ENCODE peak calls at places on chromosomes 1 and 21, in nine cellular contexts. One of them, this sample, is unnamed.

GRCh38 chr1:9008236-9008635 is 18.0 kb downstream of the SLC2A7 start:
- DNase-seq in D341Med: no peak
- DNase-seq in GM03348: no peak
- DNase-seq in AML-193: no peak
- DNase-seq in stimulated activated CD8-positive, alpha-beta memory T cell treated with anti-CD3 and anti-CD28 coated beads, Interleukin-15, amount 100 ng/mL, for 48 hours: no peak
- DNase-seq in Right ventricle myocardium superior: no peak
- DNase-seq in NCI-H1436: no peak
- DNase-seq in aorta: peak; percentile 37
- DNase-seq in NCI-H524: no peak
- DNase-seq in this sample: no peak

GRCh38 chr1:12078938-12079861 is 16.1 kb downstream of the TNFRSF8 start:
- DNase-seq in AML-193: peak; percentile 23
- DNase-seq in NCI-H524: peak; percentile 53
- DNase-seq in stimulated activated CD8-positive, alpha-beta memory T cell treated with anti-CD3 and anti-CD28 coated beads, Interleukin-15, amount 100 ng/mL, for 48 hours: no peak
- DNase-seq in aorta: no peak
- DNase-seq in Right ventricle myocardium superior: no peak
- DNase-seq in GM03348: peak; percentile 83
- DNase-seq in D341Med: peak; percentile 75
- DNase-seq in NCI-H1436: peak; percentile 46
- DNase-seq in this sample: peak; percentile 20

GRCh38 chr1:46221749-46222148 is 18.6 kb downstream of the LURAP1 start:
- DNase-seq in Right ventricle myocardium superior: no peak
- DNase-seq in aorta: no peak
- DNase-seq in stimulated activated CD8-positive, alpha-beta memory T cell treated with anti-CD3 and anti-CD28 coated beads, Interleukin-15, amount 100 ng/mL, for 48 hours: no peak
- DNase-seq in GM03348: no peak
- DNase-seq in NCI-H524: no peak
- DNase-seq in AML-193: no peak
- DNase-seq in NCI-H1436: no peak
- DNase-seq in D341Med: no peak
- DNase-seq in this sample: no peak

GRCh38 chr1:68317543-68317942 is 85.2 kb upstream of the WLS start:
- DNase-seq in stimulated activated CD8-positive, alpha-beta memory T cell treated with anti-CD3 and anti-CD28 coated beads, Interleukin-15, amount 100 ng/mL, for 48 hours: no peak
- DNase-seq in AML-193: no peak
- DNase-seq in Right ventricle myocardium superior: no peak
- DNase-seq in GM03348: no peak
- DNase-seq in NCI-H1436: no peak
- DNase-seq in D341Med: no peak
- DNase-seq in aorta: no peak
- DNase-seq in NCI-H524: no peak
- DNase-seq in this sample: no peak

GRCh38 chr1:206569548-206569947 is 42.7 kb downstream of the EIF2D start:
- DNase-seq in AML-193: no peak
- DNase-seq in aorta: no peak
- DNase-seq in Right ventricle myocardium superior: no peak
- DNase-seq in GM03348: no peak
- DNase-seq in stimulated activated CD8-positive, alpha-beta memory T cell treated with anti-CD3 and anti-CD28 coated beads, Interleukin-15, amount 100 ng/mL, for 48 hours: no peak
- DNase-seq in D341Med: no peak
- DNase-seq in NCI-H1436: no peak
- DNase-seq in NCI-H524: no peak
- DNase-seq in this sample: no peak

GRCh38 chr1:67314696-67315095 is 7.0 kb downstream of the IL12RB2 start:
- DNase-seq in AML-193: no peak
- DNase-seq in NCI-H524: no peak
- DNase-seq in GM03348: no peak
- DNase-seq in D341Med: no peak
- DNase-seq in stimulated activated CD8-positive, alpha-beta memory T cell treated with anti-CD3 and anti-CD28 coated beads, Interleukin-15, amount 100 ng/mL, for 48 hours: no peak
- DNase-seq in aorta: no peak
- DNase-seq in NCI-H1436: no peak
- DNase-seq in Right ventricle myocardium superior: no peak
- DNase-seq in this sample: no peak

GRCh38 chr21:25496825-25497482 is 110.3 kb downstream of the MRPL39 start:
- DNase-seq in Right ventricle myocardium superior: no peak
- DNase-seq in stimulated activated CD8-positive, alpha-beta memory T cell treated with anti-CD3 and anti-CD28 coated beads, Interleukin-15, amount 100 ng/mL, for 48 hours: no peak
- DNase-seq in aorta: no peak
- DNase-seq in GM03348: peak; percentile 56
- DNase-seq in NCI-H524: no peak
- DNase-seq in D341Med: no peak
- DNase-seq in AML-193: no peak
- DNase-seq in NCI-H1436: no peak
- DNase-seq in this sample: no peak

GRCh38 chr1:172609528-172609927 is 49.4 kb upstream of the FASLG start:
- DNase-seq in AML-193: no peak
- DNase-seq in Right ventricle myocardium superior: no peak
- DNase-seq in aorta: no peak
- DNase-seq in GM03348: no peak
- DNase-seq in NCI-H1436: no peak
- DNase-seq in stimulated activated CD8-positive, alpha-beta memory T cell treated with anti-CD3 and anti-CD28 coated beads, Interleukin-15, amount 100 ng/mL, for 48 hours: no peak
- DNase-seq in NCI-H524: no peak
- DNase-seq in D341Med: no peak
- DNase-seq in this sample: no peak

GRCh38 chr1:186014370-186015030 is 280.3 kb downstream of the HMCN1 start:
- DNase-seq in GM03348: peak; percentile 22
- DNase-seq in Right ventricle myocardium superior: no peak
- DNase-seq in NCI-H1436: no peak
- DNase-seq in D341Med: no peak
- DNase-seq in stimulated activated CD8-positive, alpha-beta memory T cell treated with anti-CD3 and anti-CD28 coated beads, Interleukin-15, amount 100 ng/mL, for 48 hours: no peak
- DNase-seq in aorta: no peak
- DNase-seq in NCI-H524: no peak
- DNase-seq in AML-193: no peak
- DNase-seq in this sample: no peak

GRCh38 chr1:13628711-13629110 is 45.1 kb downstream of the PDPN start:
- DNase-seq in stimulated activated CD8-positive, alpha-beta memory T cell treated with anti-CD3 and anti-CD28 coated beads, Interleukin-15, amount 100 ng/mL, for 48 hours: no peak
- DNase-seq in Right ventricle myocardium superior: no peak
- DNase-seq in GM03348: no peak
- DNase-seq in D341Med: no peak
- DNase-seq in aorta: no peak
- DNase-seq in NCI-H1436: no peak
- DNase-seq in AML-193: no peak
- DNase-seq in NCI-H524: no peak
- DNase-seq in this sample: no peak

GRCh38 chr1:159076753-159077656 is at the start of gene AIM2:
- DNase-seq in Right ventricle myocardium superior: peak; percentile 43
- DNase-seq in GM03348: no peak
- DNase-seq in aorta: peak; percentile 72
- DNase-seq in D341Med: no peak
- DNase-seq in NCI-H1436: no peak
- DNase-seq in AML-193: peak; percentile 53
- DNase-seq in stimulated activated CD8-positive, alpha-beta memory T cell treated with anti-CD3 and anti-CD28 coated beads, Interleukin-15, amount 100 ng/mL, for 48 hours: peak; percentile 94
- DNase-seq in NCI-H524: no peak
- DNase-seq in this sample: no peak

GRCh38 chr1:41805771-41806471 is 112.8 kb downstream of the HIVEP3 start:
- DNase-seq in stimulated activated CD8-positive, alpha-beta memory T cell treated with anti-CD3 and anti-CD28 coated beads, Interleukin-15, amount 100 ng/mL, for 48 hours: peak; percentile 42
- DNase-seq in D341Med: no peak
- DNase-seq in NCI-H524: no peak
- DNase-seq in NCI-H1436: no peak
- DNase-seq in aorta: no peak
- DNase-seq in AML-193: no peak
- DNase-seq in Right ventricle myocardium superior: no peak
- DNase-seq in GM03348: no peak
- DNase-seq in this sample: no peak

GRCh38 chr1:192243721-192244120 is 73.1 kb upstream of the RGS21 start:
- DNase-seq in D341Med: no peak
- DNase-seq in aorta: no peak
- DNase-seq in Right ventricle myocardium superior: no peak
- DNase-seq in NCI-H1436: no peak
- DNase-seq in AML-193: no peak
- DNase-seq in NCI-H524: no peak
- DNase-seq in GM03348: no peak
- DNase-seq in stimulated activated CD8-positive, alpha-beta memory T cell treated with anti-CD3 and anti-CD28 coated beads, Interleukin-15, amount 100 ng/mL, for 48 hours: no peak
- DNase-seq in this sample: no peak

GRCh38 chr1:176691251-176692228 is 228.6 kb downstream of the PAPPA2 start:
- DNase-seq in NCI-H1436: peak; percentile 25
- DNase-seq in NCI-H524: peak; percentile 93
- DNase-seq in stimulated activated CD8-positive, alpha-beta memory T cell treated with anti-CD3 and anti-CD28 coated beads, Interleukin-15, amount 100 ng/mL, for 48 hours: no peak
- DNase-seq in AML-193: peak; percentile 25
- DNase-seq in GM03348: peak; percentile 65
- DNase-seq in aorta: no peak
- DNase-seq in D341Med: peak; percentile 73
- DNase-seq in Right ventricle myocardium superior: no peak
- DNase-seq in this sample: no peak

GRCh38 chr1:25503551-25504426 is 39.6 kb upstream of the LDLRAP1 start:
- DNase-seq in GM03348: peak; percentile 37
- DNase-seq in D341Med: peak; percentile 75
- DNase-seq in aorta: peak; percentile 68
- DNase-seq in NCI-H524: peak; percentile 64
- DNase-seq in AML-193: peak; percentile 13
- DNase-seq in stimulated activated CD8-positive, alpha-beta memory T cell treated with anti-CD3 and anti-CD28 coated beads, Interleukin-15, amount 100 ng/mL, for 48 hours: peak; percentile 25
- DNase-seq in Right ventricle myocardium superior: peak; percentile 69
- DNase-seq in NCI-H1436: peak; percentile 22
- DNase-seq in this sample: peak; percentile 24

GRCh38 chr1:116573388-116574100 is 2.7 kb upstream of the CD58 start:
- DNase-seq in D341Med: no peak
- DNase-seq in AML-193: no peak
- DNase-seq in NCI-H1436: no peak
- DNase-seq in stimulated activated CD8-positive, alpha-beta memory T cell treated with anti-CD3 and anti-CD28 coated beads, Interleukin-15, amount 100 ng/mL, for 48 hours: no peak
- DNase-seq in Right ventricle myocardium superior: no peak
- DNase-seq in aorta: no peak
- DNase-seq in GM03348: peak; percentile 41
- DNase-seq in NCI-H524: no peak
- DNase-seq in this sample: no peak

GRCh38 chr1:226518375-226518774 is 30.2 kb upstream of the STUM start:
- DNase-seq in AML-193: no peak
- DNase-seq in Right ventricle myocardium superior: no peak
- DNase-seq in NCI-H1436: no peak
- DNase-seq in stimulated activated CD8-positive, alpha-beta memory T cell treated with anti-CD3 and anti-CD28 coated beads, Interleukin-15, amount 100 ng/mL, for 48 hours: no peak
- DNase-seq in aorta: no peak
- DNase-seq in GM03348: no peak
- DNase-seq in NCI-H524: no peak
- DNase-seq in D341Med: no peak
- DNase-seq in this sample: no peak

GRCh38 chr1:155174334-155175280 is 958 bp downstream of the TRIM46 start:
- DNase-seq in NCI-H1436: peak; percentile 76
- DNase-seq in AML-193: no peak
- DNase-seq in D341Med: peak; percentile 62
- DNase-seq in Right ventricle myocardium superior: no peak
- DNase-seq in NCI-H524: peak; percentile 61
- DNase-seq in aorta: peak; percentile 60
- DNase-seq in GM03348: peak; percentile 57
- DNase-seq in stimulated activated CD8-positive, alpha-beta memory T cell treated with anti-CD3 and anti-CD28 coated beads, Interleukin-15, amount 100 ng/mL, for 48 hours: no peak
- DNase-seq in this sample: no peak

GRCh38 chr1:152164542-152165136 is 5.6 kb upstream of the RPTN start:
- DNase-seq in AML-193: no peak
- DNase-seq in D341Med: no peak
- DNase-seq in Right ventricle myocardium superior: no peak
- DNase-seq in aorta: no peak
- DNase-seq in NCI-H524: no peak
- DNase-seq in stimulated activated CD8-positive, alpha-beta memory T cell treated with anti-CD3 and anti-CD28 coated beads, Interleukin-15, amount 100 ng/mL, for 48 hours: no peak
- DNase-seq in GM03348: no peak
- DNase-seq in NCI-H1436: no peak
- DNase-seq in this sample: no peak

GRCh38 chr1:231515748-231516147 is 12.7 kb upstream of the TSNAX start:
- DNase-seq in AML-193: peak; percentile 30
- DNase-seq in NCI-H1436: no peak
- DNase-seq in NCI-H524: no peak
- DNase-seq in Right ventricle myocardium superior: no peak
- DNase-seq in D341Med: no peak
- DNase-seq in GM03348: no peak
- DNase-seq in stimulated activated CD8-positive, alpha-beta memory T cell treated with anti-CD3 and anti-CD28 coated beads, Interleukin-15, amount 100 ng/mL, for 48 hours: no peak
- DNase-seq in aorta: no peak
- DNase-seq in this sample: no peak

GRCh38 chr1:48572632-48573258 is 100.7 kb upstream of the SPATA6 start:
- DNase-seq in GM03348: peak; percentile 76
- DNase-seq in D341Med: peak; percentile 80
- DNase-seq in AML-193: peak; percentile 53
- DNase-seq in stimulated activated CD8-positive, alpha-beta memory T cell treated with anti-CD3 and anti-CD28 coated beads, Interleukin-15, amount 100 ng/mL, for 48 hours: no peak
- DNase-seq in NCI-H524: peak; percentile 86
- DNase-seq in aorta: peak; percentile 61
- DNase-seq in NCI-H1436: peak; percentile 80
- DNase-seq in Right ventricle myocardium superior: peak; percentile 47
- DNase-seq in this sample: peak; percentile 25